ENCODE peak calls at places on chromosomes 1 and 21, in ten cellular contexts. P is tibial artery, Z is neural progenitor cell, Y is cardiac fibroblast, H is upper lobe of left lung, A is colonic mucosa, M is left ventricle myocardium inferior, J is fibroblast of mammary gland, W is AG10803, K is vagina. D is an unnamed sample.

GRCh38 chr1:176795929-176796328 is 333.0 kb downstream of the PAPPA2 start:
- DNase-seq in P (peak), Z (no peak), Y (no peak), H (no peak), A (no peak), M (no peak), J (peak), W (no peak), K (no peak), D (no peak)

GRCh38 chr1:38827299-38827698 is 32.3 kb downstream of the RRAGC start:
- DNase-seq in P (no peak), Z (no peak), Y (no peak), H (no peak), A (no peak), M (no peak), J (no peak), W (no peak), K (no peak), D (no peak)

GRCh38 chr1:54971317-54971791 is 9.1 kb upstream of the TMEM61 start:
- DNase-seq in P (no peak), Z (no peak), Y (no peak), H (no peak), A (no peak), M (no peak), J (peak), W (no peak), K (peak), D (no peak)

GRCh38 chr1:154807048-154807591 is 63.0 kb downstream of the KCNN3 start:
- DNase-seq in P (no peak), Z (no peak), Y (no peak), H (no peak), A (no peak), M (no peak), J (no peak), W (no peak), K (no peak), D (no peak)

GRCh38 chr1:115495603-115496002 is 146.2 kb upstream of the VANGL1 start:
- DNase-seq in P (no peak), Z (no peak), Y (no peak), H (no peak), A (no peak), M (no peak), J (peak), W (peak), K (no peak), D (peak)

GRCh38 chr1:235199441-235199840 is 38.4 kb upstream of the RBM34 start:
- DNase-seq in P (no peak), Z (peak), Y (peak), H (no peak), A (no peak), M (no peak), J (peak), W (peak), K (no peak), D (peak)

GRCh38 chr1:56175211-56175610 is 404.2 kb downstream of the PLPP3 start:
- DNase-seq in P (no peak), Z (no peak), Y (no peak), H (no peak), A (no peak), M (no peak), J (no peak), W (no peak), K (no peak), D (no peak)

GRCh38 chr1:95203908-95204437 is 30.0 kb upstream of the RWDD3 start:
- DNase-seq in P (no peak), Z (no peak), Y (no peak), H (no peak), A (no peak), M (no peak), J (no peak), W (no peak), K (no peak), D (no peak)

GRCh38 chr1:77063118-77063517 is 156.1 kb downstream of the PIGK start:
- DNase-seq in P (no peak), Z (no peak), Y (no peak), H (no peak), A (no peak), M (no peak), J (peak), W (no peak), K (no peak), D (peak)

GRCh38 chr1:219342836-219343235 is 169.2 kb downstream of the LYPLAL1 start:
- DNase-seq in P (no peak), Z (no peak), Y (no peak), H (no peak), A (no peak), M (no peak), J (no peak), W (no peak), K (no peak), D (no peak)

GRCh38 chr21:38679531-38679930 is 126.2 kb upstream of the ETS2 start:
- DNase-seq in P (no peak), Z (no peak), Y (peak), H (no peak), A (no peak), M (no peak), J (peak), W (peak), K (no peak), D (no peak)

GRCh38 chr1:115278241-115278640 is 59.8 kb downstream of the NGF start:
- DNase-seq in P (no peak), Z (no peak), Y (no peak), H (no peak), A (no peak), M (no peak), J (no peak), W (no peak), K (no peak), D (no peak)

GRCh38 chr1:53046930-53047329 is 15.1 kb upstream of the PODN start:
- DNase-seq in P (no peak), Z (no peak), Y (peak), H (no peak), A (no peak), M (peak), J (peak), W (peak), K (no peak), D (no peak)

GRCh38 chr1:168917796-168918195 is 188.7 kb upstream of the ATP1B1 start:
- DNase-seq in P (no peak), Z (no peak), Y (no peak), H (no peak), A (no peak), M (no peak), J (no peak), W (no peak), K (no peak), D (no peak)

GRCh38 chr1:151980287-151981177 is 13.1 kb downstream of the S100A10 start:
- DNase-seq in P (peak), Z (no peak), Y (peak), H (no peak), A (peak), M (peak), J (peak), W (peak), K (no peak), D (peak)

GRCh38 chr21:22575165-22575584 is 1577.0 kb downstream of the NCAM2 start:
- DNase-seq in P (no peak), Z (peak), Y (no peak), H (no peak), A (no peak), M (no peak), J (no peak), W (no peak), K (no peak), D (peak)

GRCh38 chr1:37394574-37395464 is 79.6 kb upstream of the ZC3H12A start:
- DNase-seq in P (no peak), Z (peak), Y (no peak), H (no peak), A (no peak), M (no peak), J (no peak), W (no peak), K (no peak), D (peak)

GRCh38 chr1:58790313-58790712 is 6.5 kb upstream of the JUN start:
- DNase-seq in P (no peak), Z (no peak), Y (no peak), H (no peak), A (no peak), M (no peak), J (no peak), W (no peak), K (no peak), D (no peak)

GRCh38 chr21:40688106-40688850 is 158.7 kb downstream of the DSCAM start:
- DNase-seq in P (no peak), Z (no peak), Y (no peak), H (no peak), A (no peak), M (no peak), J (no peak), W (no peak), K (no peak), D (no peak)

GRCh38 chr1:44907909-44908308 is 64.9 kb upstream of the PTCH2 start:
- DNase-seq in P (no peak), Z (no peak), Y (peak), H (no peak), A (no peak), M (no peak), J (no peak), W (no peak), K (no peak), D (no peak)

GRCh38 chr1:93980320-93980744 is 71.1 kb upstream of the GCLM start:
- DNase-seq in P (no peak), Z (peak), Y (no peak), H (no peak), A (no peak), M (no peak), J (no peak), W (peak), K (no peak), D (peak)
- TF ChIP-seq CTCF in P (no peak), Z (peak), Y (peak), H (no peak), A (no peak), M (peak), J (peak), W (peak), K (no peak), D (peak)

GRCh38 chr1:98048234-98048633 is 127.4 kb upstream of the DPYD start:
- DNase-seq in P (peak), Z (peak), Y (peak), H (peak), A (peak), M (peak), J (peak), W (peak), K (no peak), D (peak)
- TF ChIP-seq CTCF in P (no peak), Z (no peak), Y (no peak), H (no peak), A (no peak), M (peak), J (no peak), W (peak), K (no peak), D (no peak)

DNA sequence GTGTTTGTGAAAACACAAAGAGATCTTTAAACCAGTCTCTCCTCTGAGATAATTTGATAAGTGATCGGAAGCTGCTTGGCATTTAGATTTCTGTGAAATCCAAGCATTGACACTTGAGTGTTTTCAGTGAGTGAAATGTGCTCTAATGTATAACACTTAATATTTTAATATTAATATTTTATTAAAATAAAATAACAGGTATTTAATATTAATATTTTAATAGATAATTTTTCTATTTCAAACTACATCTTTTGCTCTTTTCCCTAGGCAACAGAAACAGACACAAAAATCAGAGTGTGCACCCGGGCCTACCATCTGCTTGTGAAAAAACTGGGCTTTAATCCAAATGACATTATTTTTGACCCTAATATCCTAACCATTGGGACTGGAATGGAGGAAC is 55.0 kb downstream of the MTR start:
- DNase-seq in P (no peak), Z (no peak), Y (no peak), H (no peak), A (no peak), M (no peak), J (no peak), W (no peak), K (no peak), D (no peak)
- TF ChIP-seq CTCF in P (no peak), Z (no peak), Y (no peak), H (no peak), A (no peak), M (no peak), J (no peak), W (no peak), K (no peak), D (no peak)

DNA sequence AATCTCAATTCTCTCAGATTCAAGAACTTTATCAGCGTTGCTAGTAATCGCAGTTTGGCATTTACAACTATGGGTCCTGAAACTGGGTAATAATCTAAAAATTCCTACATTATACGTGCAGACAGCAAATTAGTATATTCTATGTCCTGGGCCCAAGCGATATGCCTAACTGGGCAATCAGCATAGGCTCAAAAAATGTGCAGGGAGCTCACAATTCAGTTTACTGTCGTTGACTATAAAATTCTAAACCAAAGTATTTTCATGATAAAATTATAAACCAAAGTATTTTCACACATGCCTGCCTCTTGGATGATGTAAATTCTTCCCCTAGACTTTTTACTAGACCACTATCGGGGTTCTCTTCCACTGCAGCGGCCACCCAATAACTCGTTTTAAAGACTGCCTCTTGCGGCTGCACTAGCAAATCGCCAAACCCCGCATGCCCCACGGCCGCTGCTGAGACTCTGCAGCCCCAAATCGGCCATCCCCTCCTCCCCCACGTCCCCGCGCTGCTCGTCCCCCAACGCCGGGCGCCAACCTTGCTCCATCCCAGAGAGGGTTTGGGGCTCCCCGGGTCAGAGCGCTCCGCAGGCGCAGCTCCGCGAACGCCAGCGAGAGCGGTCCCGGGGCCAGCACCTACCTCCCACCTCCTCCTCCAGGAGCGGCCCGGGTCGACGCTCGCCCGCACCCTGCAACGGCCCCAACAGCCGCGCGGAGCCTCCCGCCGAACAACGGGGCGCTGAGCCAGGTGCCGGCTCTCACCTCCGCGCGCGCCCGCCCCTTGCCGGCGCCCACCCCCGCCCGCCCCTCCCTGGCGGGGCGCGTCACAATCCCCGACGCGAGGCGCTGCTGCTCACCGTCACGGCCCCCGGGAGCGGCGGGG is 506 bp downstream of the SSX2IP start:
- DNase-seq in P (peak), Z (peak), Y (peak), H (no peak), A (peak), M (peak), J (no peak), W (peak), K (no peak), D (peak)
- TF ChIP-seq CTCF in P (no peak), Z (peak), Y (peak), H (peak), A (no peak), M (peak), J (peak), W (peak), K (no peak), D (peak)

DNA sequence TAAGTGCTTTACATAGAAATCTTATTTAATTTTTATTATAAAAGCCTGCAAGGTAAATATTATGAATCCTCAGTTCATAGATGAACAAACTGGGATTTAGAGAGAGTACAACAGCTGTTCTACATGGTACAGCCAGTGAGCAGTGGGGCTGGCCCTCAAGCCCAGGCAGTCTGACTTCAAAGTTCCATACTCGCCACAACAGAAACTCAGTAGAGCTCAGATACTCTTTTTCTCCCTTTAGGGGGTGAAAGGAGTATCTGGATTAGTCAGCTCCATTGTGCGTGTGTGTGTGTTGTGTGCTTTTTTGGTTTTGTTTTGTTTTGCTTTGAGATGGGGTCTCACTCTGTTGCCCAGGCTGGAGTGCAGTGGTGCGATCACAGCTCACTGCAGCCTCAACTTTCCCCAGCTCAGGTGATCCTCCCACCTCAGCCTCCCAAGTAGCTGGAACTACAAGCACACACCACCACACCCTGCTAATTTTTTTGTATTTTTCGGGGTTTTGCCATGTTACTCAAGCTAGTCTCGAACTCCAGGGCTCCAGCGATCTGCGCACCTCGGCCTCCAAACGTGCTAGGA is 378.5 kb downstream of the SMYD3 start:
- DNase-seq in P (no peak), Z (no peak), Y (no peak), H (no peak), A (no peak), M (no peak), J (no peak), W (no peak), K (no peak), D (no peak)
- TF ChIP-seq CTCF in P (no peak), Z (no peak), Y (no peak), H (no peak), A (no peak), M (no peak), J (no peak), W (no peak), K (no peak), D (no peak)

GRCh38 chr1:24856787-24857527 is 73.1 kb downstream of the RUNX3 start:
- DNase-seq in P (no peak), Z (no peak), Y (no peak), H (no peak), A (no peak), M (no peak), J (no peak), W (no peak), K (no peak), D (no peak)

GRCh38 chr1:24859063-24860010 is 70.7 kb downstream of the RUNX3 start:
- DNase-seq in P (no peak), Z (no peak), Y (no peak), H (no peak), A (no peak), M (no peak), J (no peak), W (no peak), K (no peak), D (no peak)

GRCh38 chr1:24858277-24858676 is 71.8 kb downstream of the RUNX3 start:
- DNase-seq in P (no peak), Z (no peak), Y (no peak), H (no peak), A (no peak), M (no peak), J (no peak), W (no peak), K (no peak), D (no peak)

GRCh38 chr1:24855474-24855873 is 74.6 kb downstream of the RUNX3 start:
- DNase-seq in P (no peak), Z (no peak), Y (no peak), H (no peak), A (no peak), M (no peak), J (no peak), W (no peak), K (no peak), D (no peak)

GRCh38 chr1:24857528-24858133 is 72.4 kb downstream of the RUNX3 start:
- DNase-seq in P (no peak), Z (peak), Y (no peak), H (no peak), A (no peak), M (no peak), J (no peak), W (no peak), K (no peak), D (no peak)
- TF ChIP-seq CTCF in P (no peak), Z (peak), Y (peak), H (no peak), A (no peak), M (no peak), J (no peak), W (no peak), K (no peak), D (no peak)

GRCh38 chr1:29576510-29576909 is 340.2 kb downstream of the PTPRU start:
- DNase-seq in P (no peak), Z (no peak), Y (no peak), H (no peak), A (no peak), M (no peak), J (no peak), W (no peak), K (no peak), D (no peak)

GRCh38 chr1:29579821-29580425 is 343.6 kb downstream of the PTPRU start:
- DNase-seq in P (no peak), Z (no peak), Y (peak), H (no peak), A (no peak), M (no peak), J (peak), W (peak), K (no peak), D (no peak)

GRCh38 chr1:29575277-29575676 is 339.0 kb downstream of the PTPRU start:
- DNase-seq in P (no peak), Z (no peak), Y (no peak), H (no peak), A (no peak), M (peak), J (no peak), W (no peak), K (no peak), D (no peak)

GRCh38 chr1:29575826-29576225 is 339.5 kb downstream of the PTPRU start:
- DNase-seq in P (no peak), Z (no peak), Y (no peak), H (no peak), A (no peak), M (no peak), J (peak), W (peak), K (no peak), D (no peak)

DNA sequence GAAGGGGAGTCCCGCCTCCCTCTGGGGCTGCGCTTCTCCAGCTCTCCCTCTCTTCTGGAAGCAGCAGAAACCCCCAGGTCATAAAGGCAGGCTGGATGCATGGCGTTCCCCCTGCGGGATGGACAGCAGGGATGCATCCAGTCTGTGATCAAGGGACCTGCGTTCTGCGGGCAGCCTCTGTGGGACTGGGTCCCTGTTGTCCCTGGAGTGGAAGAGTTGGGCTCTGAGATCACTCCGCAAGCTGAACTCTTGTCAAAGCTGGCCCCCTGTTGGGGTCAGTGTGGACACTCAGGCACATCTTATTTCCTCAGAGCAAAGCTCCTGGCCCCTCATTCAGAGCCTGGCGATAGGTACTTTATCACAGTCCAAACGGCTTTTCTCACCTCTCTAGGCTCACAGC is 341.2 kb downstream of the PTPRU start:
- DNase-seq in P (no peak), Z (peak), Y (no peak), H (no peak), A (no peak), M (no peak), J (no peak), W (no peak), K (no peak), D (no peak)
- TF ChIP-seq CTCF in P (no peak), Z (peak), Y (no peak), H (no peak), A (no peak), M (no peak), J (no peak), W (no peak), K (no peak), D (no peak)

GRCh38 chr1:172145656-172146055 is 274.8 kb upstream of the C1orf105 start:
- DNase-seq in P (no peak), Z (no peak), Y (no peak), H (no peak), A (no peak), M (no peak), J (no peak), W (no peak), K (no peak), D (no peak)

GRCh38 chr1:172148213-172148612 is 272.3 kb upstream of the C1orf105 start:
- DNase-seq in P (no peak), Z (no peak), Y (no peak), H (no peak), A (no peak), M (no peak), J (peak), W (no peak), K (no peak), D (no peak)

GRCh38 chr1:172146149-172146850 is 274.2 kb upstream of the C1orf105 start:
- DNase-seq in P (no peak), Z (no peak), Y (no peak), H (no peak), A (no peak), M (no peak), J (peak), W (peak), K (no peak), D (no peak)

GRCh38 chr1:172149377-172149776 is 271.1 kb upstream of the C1orf105 start:
- DNase-seq in P (no peak), Z (no peak), Y (no peak), H (no peak), A (no peak), M (no peak), J (no peak), W (peak), K (no peak), D (no peak)

GRCh38 chr1:172147541-172147940 is 272.9 kb upstream of the C1orf105 start:
- DNase-seq in P (no peak), Z (no peak), Y (no peak), H (no peak), A (no peak), M (no peak), J (peak), W (no peak), K (no peak), D (no peak)
- TF ChIP-seq CTCF in P (no peak), Z (no peak), Y (no peak), H (no peak), A (no peak), M (no peak), J (no peak), W (no peak), K (no peak), D (no peak)